ENCODE peak calls at places on chromosomes 3 and 15, in six cellular contexts. One of them, this sample, is unnamed.

GRCh38 chr3:129558076-129558771 is 15.2 kb downstream of the H1-8 start:
- DNase-seq in HCT116: no peak
- DNase-seq in K562: no peak
- DNase-seq in HepG2: no peak
- DNase-seq in H1: no peak
- DNase-seq in GM12878: no peak
- DNase-seq in this sample: no peak

GRCh38 chr3:44045476-44046275 is 196.0 kb upstream of the TOPAZ1 start:
- DNase-seq in HCT116: no peak
- DNase-seq in K562: peak; percentile 22
- DNase-seq in HepG2: no peak
- DNase-seq in H1: no peak
- DNase-seq in GM12878: peak; percentile 98
- DNase-seq in this sample: no peak

GRCh38 chr3:119376758-119377157 is 82.6 kb downstream of the ARHGAP31 start:
- DNase-seq in HCT116: no peak
- DNase-seq in K562: no peak
- DNase-seq in HepG2: no peak
- DNase-seq in H1: no peak
- DNase-seq in GM12878: no peak
- DNase-seq in this sample: no peak

GRCh38 chr3:73656241-73656890 is 31.6 kb upstream of the PDZRN3 start:
- DNase-seq in HCT116: no peak
- DNase-seq in K562: no peak
- DNase-seq in HepG2: no peak
- DNase-seq in H1: no peak
- DNase-seq in GM12878: no peak
- DNase-seq in this sample: no peak

GRCh38 chr15:82263350-82263749 is 732 bp downstream of the SAXO2 start:
- DNase-seq in HCT116: no peak
- DNase-seq in K562: no peak
- DNase-seq in HepG2: peak; percentile 92
- DNase-seq in H1: no peak
- DNase-seq in GM12878: no peak
- DNase-seq in this sample: no peak

GRCh38 chr3:158313344-158313927 is 203.5 kb downstream of the RSRC1 start:
- DNase-seq in HCT116: peak; percentile 39
- DNase-seq in K562: peak; percentile 17
- DNase-seq in HepG2: peak; percentile 31
- DNase-seq in H1: no peak
- DNase-seq in GM12878: no peak
- DNase-seq in this sample: peak; percentile 3

GRCh38 chr3:166114448-166114847 is 277.2 kb upstream of the BCHE start:
- DNase-seq in HCT116: no peak
- DNase-seq in K562: no peak
- DNase-seq in HepG2: no peak
- DNase-seq in H1: no peak
- DNase-seq in GM12878: no peak
- DNase-seq in this sample: no peak

GRCh38 chr3:44516230-44516629 is 38.8 kb upstream of the ZNF445 start:
- DNase-seq in HCT116: no peak
- DNase-seq in K562: no peak
- DNase-seq in HepG2: no peak
- DNase-seq in H1: no peak
- DNase-seq in GM12878: no peak
- DNase-seq in this sample: no peak

GRCh38 chr15:82393671-82394070 is 35.9 kb upstream of the GOLGA6L9 start:
- DNase-seq in HCT116: no peak
- DNase-seq in K562: no peak
- DNase-seq in HepG2: no peak
- DNase-seq in H1: no peak
- DNase-seq in GM12878: no peak
- DNase-seq in this sample: no peak

GRCh38 chr3:108471346-108471935 is 39.0 kb downstream of the MYH15 start:
- DNase-seq in HCT116: peak; percentile 68
- DNase-seq in K562: no peak
- DNase-seq in HepG2: no peak
- DNase-seq in H1: no peak
- DNase-seq in GM12878: no peak
- DNase-seq in this sample: no peak
- TF ChIP-seq ZNF274 in HCT116: no peak
- TF ChIP-seq ZNF274 in K562: no peak
- TF ChIP-seq ZNF274 in HepG2: no peak
- TF ChIP-seq ZNF274 in H1: no peak
- TF ChIP-seq ZNF274 in GM12878: no peak
- TF ChIP-seq ZNF274 in this sample: no peak

GRCh38 chr15:23823508-23823907 is 136.4 kb upstream of the NDN start:
- DNase-seq in HCT116: no peak
- DNase-seq in K562: peak; percentile 20
- DNase-seq in HepG2: peak; percentile 29
- DNase-seq in H1: peak; percentile 76
- DNase-seq in GM12878: no peak
- DNase-seq in this sample: peak; percentile 15
- H3K36me3 ChIP-seq in HCT116: no peaks in the 10 kb centered on the region
- H3K36me3 ChIP-seq in K562: no peaks in the 10 kb centered on the region
- H3K36me3 ChIP-seq in HepG2: no peaks in the 10 kb centered on the region
- H3K36me3 ChIP-seq in H1: no peaks in the 10 kb centered on the region
- H3K36me3 ChIP-seq in GM12878: no peaks in the 10 kb centered on the region
- H3K36me3 ChIP-seq in this sample: no peaks in the 10 kb centered on the region

GRCh38 chr3:62318365-62318751 is 55.0 kb downstream of the FEZF2 start:
- DNase-seq in HCT116: no peak
- DNase-seq in K562: no peak
- DNase-seq in HepG2: no peak
- DNase-seq in H1: no peak
- DNase-seq in GM12878: no peak
- DNase-seq in this sample: no peak
- H3K4me3 ChIP-seq in HCT116: no peak overlapping the region
- H3K4me3 ChIP-seq in K562: no peak overlapping the region
- H3K4me3 ChIP-seq in HepG2: no peak overlapping the region
- H3K4me3 ChIP-seq in H1: peak overlapping the region; percentile 83
- H3K4me3 ChIP-seq in GM12878: no peak overlapping the region
- H3K4me3 ChIP-seq in this sample: peak overlapping the region; percentile 68

DNA sequence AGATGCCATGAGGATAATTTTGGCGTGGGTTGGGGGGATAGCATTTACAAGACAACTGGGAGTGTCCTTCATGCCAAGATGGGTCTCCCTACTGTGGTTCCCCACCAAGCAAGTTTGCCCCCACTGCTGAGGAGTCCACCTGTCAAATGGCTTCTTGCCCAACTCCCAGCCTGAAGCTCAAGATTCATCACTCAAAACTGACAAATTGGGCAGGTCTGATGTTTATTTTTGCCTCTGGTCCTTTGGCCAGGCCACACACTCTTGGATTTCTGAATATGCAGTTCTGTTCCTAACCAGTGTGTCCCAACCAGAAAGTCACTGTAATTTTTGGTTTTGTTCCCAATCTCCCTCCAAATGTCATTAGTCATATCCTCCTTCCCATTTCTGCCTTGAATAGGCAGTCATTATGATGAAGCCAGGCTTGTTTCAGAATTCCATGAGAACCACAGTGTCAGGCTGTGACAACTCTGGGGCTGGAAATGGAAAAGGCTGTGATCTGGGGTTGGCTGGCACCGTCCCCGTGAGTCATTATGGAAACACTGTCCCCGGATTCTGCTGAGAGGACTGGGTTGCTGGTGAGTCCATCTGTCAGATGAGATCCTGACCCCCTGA is 29.3 kb upstream of the MEF2A start:
- DNase-seq in HCT116: peak; percentile 76
- DNase-seq in K562: no peak
- DNase-seq in HepG2: no peak
- DNase-seq in H1: no peak
- DNase-seq in GM12878: no peak
- DNase-seq in this sample: no peak
- TF ChIP-seq ZNF274 in HCT116: no peak
- TF ChIP-seq ZNF274 in K562: no peak
- TF ChIP-seq ZNF274 in HepG2: no peak
- TF ChIP-seq ZNF274 in H1: no peak
- TF ChIP-seq ZNF274 in GM12878: no peak
- TF ChIP-seq ZNF274 in this sample: no peak

DNA sequence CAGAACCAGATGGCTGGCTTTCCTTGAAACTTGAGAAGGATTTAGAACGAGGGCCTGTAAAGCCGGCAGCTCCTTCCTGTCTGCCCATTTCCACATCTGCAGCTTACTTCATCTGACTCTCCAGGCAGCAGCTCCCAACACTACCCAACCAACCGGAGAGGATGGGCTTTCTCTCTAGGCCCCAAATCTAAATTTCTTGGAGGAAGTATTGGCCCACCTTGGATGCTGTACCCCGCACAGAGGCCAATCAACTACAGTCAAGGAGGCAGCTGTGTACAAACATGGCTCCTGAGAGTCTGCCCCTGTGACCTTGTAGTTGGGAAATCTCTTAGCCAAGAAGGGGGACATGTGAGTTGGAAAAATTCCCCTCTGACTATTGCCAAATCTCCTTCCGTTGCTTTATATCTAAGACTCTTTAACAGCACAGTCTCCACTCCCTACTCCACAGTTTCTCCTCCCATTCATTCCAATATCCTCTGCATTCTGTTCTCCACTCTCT is 8.0 kb upstream of the ACAP2 start:
- DNase-seq in HCT116: no peak
- DNase-seq in K562: no peak
- DNase-seq in HepG2: no peak
- DNase-seq in H1: peak; percentile 28
- DNase-seq in GM12878: no peak
- DNase-seq in this sample: no peak
- H3K36me3 ChIP-seq in HCT116: no peaks in the 10 kb centered on the region
- H3K36me3 ChIP-seq in K562: no peaks in the 10 kb centered on the region
- H3K36me3 ChIP-seq in HepG2: no peaks in the 10 kb centered on the region
- H3K36me3 ChIP-seq in H1: no peaks in the 10 kb centered on the region
- H3K36me3 ChIP-seq in GM12878: no peaks in the 10 kb centered on the region
- H3K36me3 ChIP-seq in this sample: no peaks in the 10 kb centered on the region

GRCh38 chr3:197951392-197951990 is 1.5 kb downstream of the RPL35A start:
- DNase-seq in HCT116: no peak
- DNase-seq in K562: no peak
- DNase-seq in HepG2: no peak
- DNase-seq in H1: no peak
- DNase-seq in GM12878: no peak
- DNase-seq in this sample: no peak

GRCh38 chr3:197956070-197956469 is 3.9 kb upstream of the LMLN start:
- DNase-seq in HCT116: no peak
- DNase-seq in K562: no peak
- DNase-seq in HepG2: no peak
- DNase-seq in H1: no peak
- DNase-seq in GM12878: no peak
- DNase-seq in this sample: no peak

GRCh38 chr3:197953325-197953724 is 3.3 kb downstream of the RPL35A start:
- DNase-seq in HCT116: no peak
- DNase-seq in K562: no peak
- DNase-seq in HepG2: no peak
- DNase-seq in H1: no peak
- DNase-seq in GM12878: no peak
- DNase-seq in this sample: no peak

GRCh38 chr3:197952440-197952839 is 2.5 kb downstream of the RPL35A start:
- DNase-seq in HCT116: no peak
- DNase-seq in K562: no peak
- DNase-seq in HepG2: no peak
- DNase-seq in H1: no peak
- DNase-seq in GM12878: no peak
- DNase-seq in this sample: no peak

DNA sequence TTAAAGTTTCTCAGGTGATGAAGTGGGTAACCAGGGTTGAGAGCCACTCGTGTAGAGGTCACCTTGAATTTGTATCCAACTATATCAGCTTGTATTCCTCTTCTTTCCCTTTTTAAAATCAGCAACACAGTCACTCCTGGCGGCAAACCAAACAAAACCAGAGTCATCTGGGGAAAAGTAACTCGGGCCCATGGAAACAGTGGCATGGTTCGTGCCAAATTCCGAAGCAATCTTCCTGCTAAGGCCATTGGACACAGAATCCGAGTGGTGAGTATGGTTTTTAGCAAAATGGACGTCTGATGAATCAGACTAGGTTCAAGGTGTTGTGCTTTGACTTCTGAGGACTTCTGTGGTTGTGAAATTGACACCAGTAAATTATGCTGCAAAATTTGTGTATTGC is 3.9 kb downstream of the RPL35A start:
- DNase-seq in HCT116: no peak
- DNase-seq in K562: no peak
- DNase-seq in HepG2: no peak
- DNase-seq in H1: no peak
- DNase-seq in GM12878: no peak
- DNase-seq in this sample: no peak
- H3K4me3 ChIP-seq in HCT116: no peak overlapping the region
- H3K4me3 ChIP-seq in K562: no peak overlapping the region
- H3K4me3 ChIP-seq in HepG2: no peak overlapping the region
- H3K4me3 ChIP-seq in H1: no peak overlapping the region
- H3K4me3 ChIP-seq in GM12878: no peak overlapping the region
- H3K4me3 ChIP-seq in this sample: no peak overlapping the region

DNA sequence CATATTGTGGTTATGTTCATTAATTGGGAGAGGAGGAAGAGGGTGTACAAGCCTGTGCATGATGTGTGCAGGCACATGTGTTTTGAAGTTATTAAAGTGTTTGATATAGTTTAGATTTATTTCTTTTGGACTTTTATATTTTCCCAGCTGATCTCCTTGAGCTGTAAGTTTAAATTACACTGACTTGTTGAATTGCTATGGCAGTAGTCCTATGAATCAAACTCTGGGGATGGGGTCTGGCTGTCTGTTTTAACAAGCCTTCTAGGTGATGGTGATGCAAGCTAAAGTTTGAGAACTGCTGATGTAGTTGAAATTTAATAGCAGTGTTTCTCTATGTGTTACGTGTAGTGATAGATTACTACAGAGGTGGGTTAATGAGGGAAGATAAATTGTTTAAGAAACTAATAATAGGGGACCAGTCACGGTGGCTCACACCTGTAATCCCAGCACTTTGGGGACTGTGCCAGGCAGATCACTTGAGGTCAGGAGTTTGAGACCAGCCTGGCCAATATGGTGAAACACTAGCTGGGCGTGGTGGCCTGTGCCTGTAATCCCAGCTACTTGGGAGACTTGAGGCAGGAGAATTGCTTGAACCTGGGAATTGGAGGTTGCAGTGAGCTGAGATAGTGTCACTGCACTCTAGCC is 7.0 kb downstream of the ARIH1 start:
- DNase-seq in HCT116: no peak
- DNase-seq in K562: no peak
- DNase-seq in HepG2: no peak
- DNase-seq in H1: no peak
- DNase-seq in GM12878: no peak
- DNase-seq in this sample: no peak
- TF ChIP-seq ZNF274 in HCT116: no peak
- TF ChIP-seq ZNF274 in K562: no peak
- TF ChIP-seq ZNF274 in HepG2: no peak
- TF ChIP-seq ZNF274 in H1: no peak
- TF ChIP-seq ZNF274 in GM12878: no peak
- TF ChIP-seq ZNF274 in this sample: no peak

DNA sequence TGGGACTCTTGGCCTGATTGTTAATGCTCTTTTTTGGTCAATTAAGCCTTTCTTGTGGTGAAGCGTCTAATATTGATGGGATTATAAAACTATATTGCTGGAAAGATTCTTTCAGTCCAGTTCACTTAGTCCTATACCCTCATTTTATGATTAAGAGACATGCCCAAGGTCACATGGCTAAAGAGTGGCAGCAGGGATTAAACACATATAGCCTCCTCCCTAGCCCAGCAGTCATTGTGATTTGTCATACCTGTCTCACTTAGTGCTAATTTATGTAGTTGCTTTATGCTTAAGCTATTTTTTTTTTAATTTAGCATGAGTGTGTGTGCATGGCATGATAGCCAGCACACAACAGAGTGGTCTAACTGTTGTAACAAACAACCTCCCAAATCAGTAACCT is 9.5 kb downstream of the PARP14 start:
- DNase-seq in HCT116: no peak
- DNase-seq in K562: no peak
- DNase-seq in HepG2: no peak
- DNase-seq in H1: no peak
- DNase-seq in GM12878: no peak
- DNase-seq in this sample: no peak
- H3K36me3 ChIP-seq in HCT116: peaks cover 2% of the 10 kb centered on the region
- H3K36me3 ChIP-seq in K562: peaks cover 21% of the 10 kb centered on the region
- H3K36me3 ChIP-seq in HepG2: no peaks in the 10 kb centered on the region
- H3K36me3 ChIP-seq in H1: peaks cover 27% of the 10 kb centered on the region
- H3K36me3 ChIP-seq in GM12878: peaks cover 3% of the 10 kb centered on the region
- H3K36me3 ChIP-seq in this sample: no peaks in the 10 kb centered on the region